ENCODE peak calls at places on chromosomes 5 and 9, in four cellular contexts. One of them, this sample, is unnamed.

GRCh38 chr5:43096916-43097315 is 23.8 kb upstream of the ZNF131 start:
- DNase-seq in A549: no peak
- DNase-seq in left ventricle myocardium inferior: no peak
- DNase-seq in body of pancreas: no peak
- DNase-seq in this sample: no peak

GRCh38 chr5:52582313-52582712 is 205.4 kb upstream of the ITGA1 start:
- DNase-seq in A549: peak
- DNase-seq in left ventricle myocardium inferior: no peak
- DNase-seq in body of pancreas: no peak
- DNase-seq in this sample: no peak

GRCh38 chr5:172904643-172905345 is 54.4 kb upstream of the RPL26L1 start:
- DNase-seq in A549: peak
- DNase-seq in left ventricle myocardium inferior: peak
- DNase-seq in body of pancreas: peak
- DNase-seq in this sample: peak

GRCh38 chr9:82563841-82564240 is 499.1 kb downstream of the RASEF start:
- DNase-seq in A549: no peak
- DNase-seq in left ventricle myocardium inferior: no peak
- DNase-seq in body of pancreas: no peak
- DNase-seq in this sample: no peak

GRCh38 chr5:139454568-139455290 is 7.8 kb downstream of the ECSCR start:
- DNase-seq in A549: no peak
- DNase-seq in left ventricle myocardium inferior: no peak
- DNase-seq in body of pancreas: no peak
- DNase-seq in this sample: no peak

GRCh38 chr9:100472725-100473261 is at the start of gene TMEFF1:
- DNase-seq in A549: peak
- DNase-seq in left ventricle myocardium inferior: peak
- DNase-seq in body of pancreas: peak
- DNase-seq in this sample: peak

GRCh38 chr9:133359420-133360175 is 3.2 kb downstream of the SURF2 start:
- DNase-seq in A549: no peak
- DNase-seq in left ventricle myocardium inferior: no peak
- DNase-seq in body of pancreas: no peak
- DNase-seq in this sample: no peak

GRCh38 chr5:38660194-38660668 is 103.8 kb upstream of the LIFR start:
- DNase-seq in A549: peak
- DNase-seq in left ventricle myocardium inferior: no peak
- DNase-seq in body of pancreas: peak
- DNase-seq in this sample: peak

GRCh38 chr5:83377131-83377865 is 94.2 kb upstream of the VCAN start:
- DNase-seq in A549: no peak
- DNase-seq in left ventricle myocardium inferior: no peak
- DNase-seq in body of pancreas: no peak
- DNase-seq in this sample: peak

GRCh38 chr5:43073597-43074546 is 33.8 kb upstream of the ANXA2R start:
- DNase-seq in A549: peak
- DNase-seq in left ventricle myocardium inferior: no peak
- DNase-seq in body of pancreas: no peak
- DNase-seq in this sample: no peak

GRCh38 chr5:83368835-83369234 is 102.7 kb upstream of the VCAN start:
- DNase-seq in A549: no peak
- DNase-seq in left ventricle myocardium inferior: no peak
- DNase-seq in body of pancreas: no peak
- DNase-seq in this sample: no peak

GRCh38 chr5:77168187-77168883 is 42.1 kb upstream of the PDE8B start:
- DNase-seq in A549: peak
- DNase-seq in left ventricle myocardium inferior: peak
- DNase-seq in body of pancreas: peak
- DNase-seq in this sample: no peak

GRCh38 chr5:1669276-1670155 is 130.1 kb downstream of the MRPL36 start:
- DNase-seq in A549: no peak
- DNase-seq in left ventricle myocardium inferior: no peak
- DNase-seq in body of pancreas: no peak
- DNase-seq in this sample: no peak

GRCh38 chr9:123929177-123929869 is 603 bp downstream of the DENND1A start:
- DNase-seq in A549: no peak
- DNase-seq in left ventricle myocardium inferior: peak
- DNase-seq in body of pancreas: peak
- DNase-seq in this sample: peak

GRCh38 chr9:124493794-124494479 is 13.3 kb downstream of the NR5A1 start:
- DNase-seq in A549: no peak
- DNase-seq in left ventricle myocardium inferior: no peak
- DNase-seq in body of pancreas: no peak
- DNase-seq in this sample: no peak

GRCh38 chr9:110583237-110583636 is 3.7 kb upstream of the SVEP1 start:
- DNase-seq in A549: peak
- DNase-seq in left ventricle myocardium inferior: no peak
- DNase-seq in body of pancreas: no peak
- DNase-seq in this sample: no peak

GRCh38 chr9:15253786-15254185 is 53.2 kb downstream of the TTC39B start:
- DNase-seq in A549: no peak
- DNase-seq in left ventricle myocardium inferior: no peak
- DNase-seq in body of pancreas: no peak
- DNase-seq in this sample: no peak

GRCh38 chr5:119285070-119285916 is 70.5 kb upstream of the TNFAIP8 start:
- DNase-seq in A549: no peak
- DNase-seq in left ventricle myocardium inferior: peak
- DNase-seq in body of pancreas: no peak
- DNase-seq in this sample: no peak

GRCh38 chr5:119284031-119284430 is 71.8 kb upstream of the TNFAIP8 start:
- DNase-seq in A549: no peak
- DNase-seq in left ventricle myocardium inferior: no peak
- DNase-seq in body of pancreas: no peak
- DNase-seq in this sample: no peak

GRCh38 chr5:119279093-119279492 is 76.7 kb upstream of the TNFAIP8 start:
- DNase-seq in A549: no peak
- DNase-seq in left ventricle myocardium inferior: no peak
- DNase-seq in body of pancreas: no peak
- DNase-seq in this sample: no peak

GRCh38 chr5:119280380-119280779 is 75.4 kb upstream of the TNFAIP8 start:
- DNase-seq in A549: no peak
- DNase-seq in left ventricle myocardium inferior: no peak
- DNase-seq in body of pancreas: no peak
- DNase-seq in this sample: no peak

GRCh38 chr5:119282628-119283027 is 73.2 kb upstream of the TNFAIP8 start:
- DNase-seq in A549: no peak
- DNase-seq in left ventricle myocardium inferior: no peak
- DNase-seq in body of pancreas: no peak
- DNase-seq in this sample: no peak
- H3K27ac ChIP-seq in A549: peak
- H3K27ac ChIP-seq in left ventricle myocardium inferior: no peak
- H3K27ac ChIP-seq in body of pancreas: no peak
- H3K27ac ChIP-seq in this sample: no peak

GRCh38 chr5:75571547-75571946 is 39.7 kb upstream of the ANKDD1B start:
- DNase-seq in A549: no peak
- DNase-seq in left ventricle myocardium inferior: no peak
- DNase-seq in body of pancreas: no peak
- DNase-seq in this sample: no peak
- TF ChIP-seq CTCF in A549: no peak
- TF ChIP-seq CTCF in left ventricle myocardium inferior: no peak
- TF ChIP-seq CTCF in body of pancreas: no peak
- TF ChIP-seq CTCF in this sample: no peak

DNA sequence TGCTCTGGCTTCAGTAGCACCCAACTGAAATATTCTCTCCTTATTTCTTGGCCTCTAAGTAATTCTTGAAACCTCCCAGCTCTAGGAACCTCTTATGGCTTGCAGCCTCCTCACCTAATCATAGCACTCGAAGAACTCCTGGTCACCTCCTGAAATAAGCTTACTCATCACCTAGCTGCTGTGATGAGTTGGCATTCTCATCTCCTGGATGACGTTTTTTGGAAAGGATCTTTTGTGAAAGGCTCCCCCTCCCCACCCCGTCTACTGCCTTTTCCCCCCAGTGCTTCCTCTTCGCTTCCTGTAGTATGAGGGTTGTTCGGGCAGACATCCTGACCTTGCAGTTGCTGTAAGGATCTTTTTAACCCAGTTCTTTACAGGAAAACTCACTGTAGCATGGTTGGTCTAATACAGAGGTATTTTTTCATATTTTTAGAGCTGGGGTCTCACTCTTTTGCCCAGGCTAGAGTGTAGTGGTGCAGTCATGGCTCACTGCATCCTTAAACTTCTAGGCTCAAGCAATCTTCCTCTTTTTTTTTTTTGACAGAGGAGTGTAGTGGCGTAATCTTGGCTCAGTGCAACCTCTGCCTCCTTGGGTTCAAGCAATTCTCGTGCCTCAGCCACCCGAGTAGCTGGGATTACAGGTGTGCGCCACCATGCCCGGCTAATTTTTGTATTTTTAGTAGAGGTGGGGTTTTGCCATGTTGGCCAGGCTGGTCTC is 41.8 kb downstream of the ARHGAP26 start:
- DNase-seq in A549: no peak
- DNase-seq in left ventricle myocardium inferior: no peak
- DNase-seq in body of pancreas: no peak
- DNase-seq in this sample: no peak
- H3K27ac ChIP-seq in A549: peak
- H3K27ac ChIP-seq in left ventricle myocardium inferior: peak
- H3K27ac ChIP-seq in body of pancreas: no peak
- H3K27ac ChIP-seq in this sample: no peak

GRCh38 chr9:105244274-105244995 is at the start of gene SLC44A1:
- DNase-seq in A549: peak
- DNase-seq in left ventricle myocardium inferior: peak
- DNase-seq in body of pancreas: peak
- DNase-seq in this sample: peak
- TF ChIP-seq CTCF in A549: no peak
- TF ChIP-seq CTCF in left ventricle myocardium inferior: peak
- TF ChIP-seq CTCF in body of pancreas: peak
- TF ChIP-seq CTCF in this sample: no peak

DNA sequence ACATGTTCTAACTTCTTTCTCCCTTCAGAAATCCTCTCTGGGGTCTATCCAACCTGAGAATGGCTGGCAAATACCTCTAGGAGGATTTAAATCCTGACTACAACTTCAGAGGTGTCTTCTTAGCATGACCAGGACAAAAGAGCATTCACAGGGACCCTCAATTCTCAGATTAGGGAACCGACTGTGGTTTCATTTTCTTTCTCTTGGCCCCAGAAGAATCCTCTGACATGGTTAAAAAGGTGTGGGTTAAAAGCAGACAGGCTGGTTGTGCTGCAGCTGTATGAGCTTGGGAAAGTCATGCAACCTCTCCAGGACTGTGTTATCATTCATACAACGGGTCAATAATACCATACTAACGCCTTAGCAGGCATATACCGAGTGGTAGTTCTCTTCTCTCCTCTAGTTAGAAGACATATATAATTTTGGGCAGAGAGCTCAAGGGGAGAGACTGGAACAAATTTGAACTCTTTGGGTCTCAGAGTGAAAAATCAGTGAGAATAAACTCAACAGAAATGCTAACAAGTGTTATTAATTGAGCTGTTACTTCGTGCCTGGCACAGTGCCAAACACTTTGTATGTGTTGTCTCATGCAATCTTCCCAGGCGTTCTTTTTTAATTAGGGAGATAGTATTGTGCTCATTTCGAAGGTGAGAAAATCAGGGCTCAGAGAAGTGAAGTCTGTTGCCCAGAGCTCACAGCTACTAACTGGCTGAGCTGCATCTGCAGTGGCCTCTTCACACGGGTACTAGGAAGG is 35.2 kb downstream of the INSYN2B start:
- DNase-seq in A549: no peak
- DNase-seq in left ventricle myocardium inferior: no peak
- DNase-seq in body of pancreas: no peak
- DNase-seq in this sample: no peak
- H3K27ac ChIP-seq in A549: no peak
- H3K27ac ChIP-seq in left ventricle myocardium inferior: peak
- H3K27ac ChIP-seq in body of pancreas: no peak
- H3K27ac ChIP-seq in this sample: no peak

GRCh38 chr5:113606298-113607134 is 93.0 kb downstream of the YTHDC2 start:
- DNase-seq in A549: peak
- DNase-seq in left ventricle myocardium inferior: no peak
- DNase-seq in body of pancreas: peak
- DNase-seq in this sample: peak
- TF ChIP-seq CTCF in A549: peak
- TF ChIP-seq CTCF in left ventricle myocardium inferior: peak
- TF ChIP-seq CTCF in body of pancreas: peak
- TF ChIP-seq CTCF in this sample: peak

GRCh38 chr5:5585751-5586341 is 163.4 kb downstream of the ICE1 start:
- DNase-seq in A549: no peak
- DNase-seq in left ventricle myocardium inferior: no peak
- DNase-seq in body of pancreas: no peak
- DNase-seq in this sample: no peak

GRCh38 chr5:5589857-5590256 is 167.4 kb downstream of the ICE1 start:
- DNase-seq in A549: no peak
- DNase-seq in left ventricle myocardium inferior: no peak
- DNase-seq in body of pancreas: no peak
- DNase-seq in this sample: no peak

GRCh38 chr5:5588386-5588785 is 165.9 kb downstream of the ICE1 start:
- DNase-seq in A549: no peak
- DNase-seq in left ventricle myocardium inferior: no peak
- DNase-seq in body of pancreas: no peak
- DNase-seq in this sample: no peak

GRCh38 chr5:5589146-5589826 is 166.8 kb downstream of the ICE1 start:
- DNase-seq in A549: no peak
- DNase-seq in left ventricle myocardium inferior: no peak
- DNase-seq in body of pancreas: no peak
- DNase-seq in this sample: no peak

DNA sequence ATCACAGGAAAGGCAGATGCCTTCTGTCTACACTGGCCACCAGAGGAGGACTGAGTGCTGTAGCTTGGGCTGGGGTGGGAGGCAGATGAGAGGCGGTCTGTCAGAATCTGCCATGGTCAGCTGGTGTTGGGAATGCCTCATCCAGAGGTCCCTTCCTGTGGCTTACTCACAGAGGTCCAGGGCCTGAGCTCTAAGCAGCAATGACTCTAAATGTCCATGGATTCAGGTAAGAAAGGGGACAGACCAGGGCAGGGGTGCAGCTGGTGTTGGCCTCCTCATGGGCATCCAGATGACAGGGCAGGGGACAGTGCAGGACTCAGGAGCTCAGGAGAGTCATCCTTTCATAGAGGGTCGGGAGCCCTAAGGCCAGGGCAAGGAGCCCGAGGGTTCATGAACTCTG is 165.0 kb downstream of the ICE1 start:
- DNase-seq in A549: no peak
- DNase-seq in left ventricle myocardium inferior: no peak
- DNase-seq in body of pancreas: no peak
- DNase-seq in this sample: no peak
- H3K27ac ChIP-seq in A549: no peak
- H3K27ac ChIP-seq in left ventricle myocardium inferior: no peak
- H3K27ac ChIP-seq in body of pancreas: no peak
- H3K27ac ChIP-seq in this sample: no peak